ENCODE peak calls at places on chromosome 19, in eight cellular contexts. K, L, T, E, Y, J, B and C are unnamed samples. For H3K9me3, the result is how much of the 10 kb centered on the place peaks cover.

GRCh38 chr19:51794865-51795490 is at the start of gene FPR3:
- DNase-seq in J (no peak), E (no peak), T (no peak), K (no peak), B (no peak), Y (no peak), L (no peak), C (no peak)

GRCh38 chr19:23305555-23305954 is 55.4 kb upstream of the ZNF724 start:
- DNase-seq in E (no peak), Y (no peak), J (no peak), L (no peak), T (no peak), K (no peak), B (no peak), C (no peak)

GRCh38 chr19:28074773-28075172 is 1138.2 kb downstream of the UQCRFS1 start:
- DNase-seq in J (no peak), Y (no peak), B (no peak), E (no peak), K (no peak), T (no peak), L (no peak), C (no peak)

GRCh38 chr19:36838784-36839324 is 667 bp upstream of the ZNF790 start:
- DNase-seq in T (no peak), E (no peak), L (no peak), B (no peak), J (no peak), K (no peak), Y (no peak), C (no peak)

GRCh38 chr19:44748426-44749254 is at the start of gene BCL3:
- DNase-seq in L (peak), B (no peak), E (peak), Y (no peak), T (no peak), K (peak), J (peak), C (no peak)

GRCh38 chr19:51688665-51689571 is 4.2 kb upstream of the SPACA6 start:
- DNase-seq in E (peak), Y (peak), B (no peak), K (peak), L (peak), T (peak), J (peak), C (no peak)

GRCh38 chr19:50255115-50255514 is 51.7 kb downstream of the MYH14 start:
- DNase-seq in Y (no peak), K (no peak), T (no peak), J (no peak), B (no peak), L (no peak), E (no peak), C (no peak)

GRCh38 chr19:7545904-7546303 is 10.4 kb downstream of the PNPLA6 start:
- DNase-seq in E (no peak), L (no peak), T (no peak), Y (no peak), K (no peak), B (no peak), J (no peak), C (no peak)

GRCh38 chr19:579111-579841 is 6.9 kb downstream of the BSG start:
- DNase-seq in B (no peak), K (no peak), E (no peak), Y (no peak), T (no peak), J (no peak), L (no peak), C (no peak)

GRCh38 chr19:579842-580155 is 7.4 kb downstream of the BSG start:
- DNase-seq in B (no peak), Y (no peak), T (no peak), L (no peak), K (no peak), E (no peak), J (no peak), C (no peak)

GRCh38 chr19:576768-577438 is 4.5 kb downstream of the BSG start:
- DNase-seq in J (no peak), B (no peak), Y (no peak), K (no peak), T (no peak), E (no peak), L (no peak), C (no peak)

GRCh38 chr19:575527-576506 is 3.4 kb downstream of the BSG start:
- DNase-seq in L (peak), T (no peak), E (peak), Y (no peak), J (no peak), B (no peak), K (no peak), C (no peak)

GRCh38 chr19:577439-578392 is 5.3 kb downstream of the BSG start:
- DNase-seq in J (no peak), T (no peak), K (no peak), E (no peak), L (no peak), Y (no peak), B (no peak), C (no peak)
- H3K27ac ChIP-seq in J (peak), T (no peak), K (no peak), E (peak), L (no peak), Y (peak), B (no peak), C (no peak)

DNA sequence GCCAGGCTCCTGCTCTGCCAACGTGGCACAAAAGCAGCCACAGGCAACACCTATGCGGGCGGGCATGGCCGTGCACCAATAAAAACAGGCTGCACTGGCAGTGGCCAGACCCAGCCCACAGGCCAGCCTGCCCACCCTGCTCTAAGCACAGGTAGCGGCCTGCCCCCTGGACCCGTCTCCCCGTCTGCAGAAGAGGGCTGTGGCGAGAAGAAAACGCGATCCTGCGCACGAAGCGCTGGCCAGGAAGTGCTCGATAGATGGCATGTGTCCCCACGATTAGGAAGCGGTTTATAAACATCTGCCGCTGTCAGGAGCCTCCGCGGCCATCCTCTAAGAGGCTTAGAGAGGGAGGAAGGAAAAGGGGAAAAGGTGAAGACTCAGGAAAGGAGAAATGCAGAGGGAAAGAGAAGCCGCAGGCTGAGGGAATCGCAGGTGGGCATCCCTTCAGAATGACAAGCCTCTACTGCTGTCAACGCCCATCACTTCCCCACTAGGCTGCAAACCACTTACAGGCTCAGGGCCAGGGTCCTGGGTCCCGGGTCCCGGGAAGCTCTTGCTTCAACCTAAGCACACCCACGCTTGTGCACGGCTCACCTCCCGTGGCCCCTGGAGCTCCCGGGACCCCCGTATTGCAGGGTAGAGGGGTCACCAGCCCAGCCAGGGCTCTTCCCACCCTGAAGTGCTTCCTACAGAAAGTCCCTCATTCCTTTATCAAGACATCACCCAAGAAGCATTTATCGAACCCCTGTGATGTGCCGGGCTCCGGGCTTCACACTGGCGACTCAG is 10.5 kb downstream of the MLLT1 start:
- DNase-seq in K (no peak), E (no peak), B (no peak), Y (no peak), L (no peak), T (no peak), J (no peak), C (no peak)
- TF ChIP-seq CTCF in K (no peak), E (no peak), B (no peak), Y (no peak), L (no peak), T (no peak), J (no peak), C (no peak)

GRCh38 chr19:40441719-40442253 is 2.3 kb downstream of the SERTAD3 start:
- DNase-seq in B (no peak), J (no peak), K (no peak), T (no peak), E (no peak), L (no peak), Y (no peak), C (no peak)
- H3K9me3 ChIP-seq in B (under half), J (under half), K (under half), T (under half), E (under half), L (under half), Y (under half), C (under half)

GRCh38 chr19:15379996-15380647 is 535 bp upstream of the AKAP8 start:
- DNase-seq in J (no peak), E (peak), L (peak), K (peak), Y (peak), B (no peak), T (no peak), C (no peak)
- H3K27ac ChIP-seq in J (peak), E (peak), L (peak), K (peak), Y (peak), B (peak), T (peak), C (peak)

GRCh38 chr19:11286312-11286974 is 9.5 kb upstream of the TSPAN16 start:
- DNase-seq in L (no peak), Y (no peak), J (no peak), B (no peak), T (no peak), E (peak), K (no peak), C (no peak)
- TF ChIP-seq CTCF in L (no peak), Y (no peak), J (no peak), B (no peak), T (peak), E (peak), K (no peak), C (no peak)

DNA sequence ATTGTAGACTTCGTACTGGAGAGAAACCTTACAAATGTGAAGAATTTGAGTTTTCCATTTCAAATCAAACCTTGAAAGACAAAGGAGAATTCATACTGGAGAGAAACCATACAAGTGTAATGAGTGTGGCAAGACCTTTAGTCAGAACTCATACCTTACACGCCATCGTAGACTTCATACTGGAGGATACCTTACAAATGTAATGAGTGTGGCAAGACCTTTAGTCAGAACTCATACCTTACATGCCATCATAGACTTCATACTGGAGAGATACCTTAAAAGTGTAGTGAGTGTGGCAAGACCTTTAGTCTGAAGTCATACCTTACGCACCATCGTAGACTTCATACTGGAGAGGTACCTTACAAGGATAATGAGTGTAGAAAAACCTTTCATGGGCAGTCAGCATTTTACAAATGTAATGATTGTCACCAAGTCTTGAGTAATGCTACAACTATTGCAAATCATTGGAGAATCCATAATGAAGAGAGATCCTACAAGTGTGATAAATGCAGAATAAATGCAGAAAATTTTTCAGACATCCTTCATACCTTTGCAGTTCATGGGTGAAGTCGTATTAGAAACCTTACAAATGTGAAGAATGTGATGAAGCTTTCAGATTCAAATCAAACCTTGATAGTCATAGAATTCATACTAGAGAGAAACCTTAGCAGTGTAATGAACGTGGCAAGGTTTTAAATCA is 14.7 kb downstream of the ZNF765 start:
- DNase-seq in T (no peak), L (no peak), B (no peak), K (no peak), E (no peak), J (no peak), Y (no peak), C (no peak)
- H3K9me3 ChIP-seq in T (half or more), L (half or more), B (under half), K (under half), E (under half), J (under half), Y (under half), C (half or more)

GRCh38 chr19:3810708-3811355 is 24.7 kb upstream of the MATK start:
- DNase-seq in E (no peak), L (no peak), K (no peak), T (no peak), Y (no peak), J (no peak), B (no peak), C (no peak)
- H3K27ac ChIP-seq in E (no peak), L (no peak), K (no peak), T (no peak), Y (no peak), J (no peak), B (no peak), C (no peak)

GRCh38 chr19:31449379-31449778 is 100.1 kb upstream of the TSHZ3 start:
- DNase-seq in E (no peak), B (no peak), J (no peak), T (no peak), L (no peak), Y (no peak), K (no peak), C (no peak)

GRCh38 chr19:31444931-31445330 is 95.7 kb upstream of the TSHZ3 start:
- DNase-seq in J (no peak), Y (no peak), T (no peak), K (no peak), B (no peak), L (no peak), E (peak), C (no peak)

GRCh38 chr19:31445406-31445805 is 96.2 kb upstream of the TSHZ3 start:
- DNase-seq in J (no peak), B (no peak), T (no peak), K (no peak), Y (no peak), L (no peak), E (no peak), C (no peak)

GRCh38 chr19:31450696-31451095 is 101.5 kb upstream of the TSHZ3 start:
- DNase-seq in B (no peak), T (no peak), L (no peak), J (no peak), Y (no peak), E (no peak), K (no peak), C (no peak)

GRCh38 chr19:31448221-31448657 is 99.0 kb upstream of the TSHZ3 start:
- DNase-seq in Y (no peak), B (no peak), E (peak), K (peak), T (no peak), J (no peak), L (peak), C (no peak)
- TF ChIP-seq CTCF in Y (no peak), B (no peak), E (no peak), K (no peak), T (no peak), J (no peak), L (no peak), C (no peak)

DNA sequence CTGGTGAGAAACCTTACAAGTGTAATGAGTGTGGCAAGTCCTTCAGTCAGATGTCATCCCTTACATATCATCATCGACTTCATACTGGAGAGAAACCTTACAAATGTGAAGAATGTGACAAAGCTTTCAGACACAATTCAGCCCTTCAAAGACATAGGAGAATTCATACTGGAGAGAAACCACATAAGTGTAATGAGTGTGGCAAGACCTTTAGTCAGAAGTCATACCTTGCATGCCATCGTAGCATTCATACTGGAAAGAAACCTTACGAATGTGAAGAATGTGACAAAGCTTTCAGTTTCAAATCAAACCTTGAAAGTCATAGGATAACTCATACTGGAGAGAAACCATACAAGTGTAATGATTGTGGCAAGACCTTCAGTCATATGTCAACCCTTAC is 13.6 kb upstream of the ZNF765 start:
- DNase-seq in T (no peak), K (no peak), L (no peak), Y (no peak), J (no peak), E (no peak), B (no peak), C (no peak)
- H3K9me3 ChIP-seq in T (half or more), K (under half), L (half or more), Y (under half), J (under half), E (under half), B (under half), C (half or more)

GRCh38 chr19:20078696-20079095 is 896 bp downstream of the ZNF90 start:
- DNase-seq in K (peak), T (no peak), E (peak), B (no peak), L (peak), Y (no peak), J (peak), C (no peak)

GRCh38 chr19:20072936-20073335 is 4.9 kb upstream of the ZNF90 start:
- DNase-seq in B (no peak), Y (no peak), L (no peak), E (no peak), T (no peak), K (no peak), J (no peak), C (no peak)

GRCh38 chr19:20079487-20079886 is 1.7 kb downstream of the ZNF90 start:
- DNase-seq in K (no peak), T (no peak), B (no peak), J (peak), L (no peak), Y (no peak), E (peak), C (no peak)

DNA sequence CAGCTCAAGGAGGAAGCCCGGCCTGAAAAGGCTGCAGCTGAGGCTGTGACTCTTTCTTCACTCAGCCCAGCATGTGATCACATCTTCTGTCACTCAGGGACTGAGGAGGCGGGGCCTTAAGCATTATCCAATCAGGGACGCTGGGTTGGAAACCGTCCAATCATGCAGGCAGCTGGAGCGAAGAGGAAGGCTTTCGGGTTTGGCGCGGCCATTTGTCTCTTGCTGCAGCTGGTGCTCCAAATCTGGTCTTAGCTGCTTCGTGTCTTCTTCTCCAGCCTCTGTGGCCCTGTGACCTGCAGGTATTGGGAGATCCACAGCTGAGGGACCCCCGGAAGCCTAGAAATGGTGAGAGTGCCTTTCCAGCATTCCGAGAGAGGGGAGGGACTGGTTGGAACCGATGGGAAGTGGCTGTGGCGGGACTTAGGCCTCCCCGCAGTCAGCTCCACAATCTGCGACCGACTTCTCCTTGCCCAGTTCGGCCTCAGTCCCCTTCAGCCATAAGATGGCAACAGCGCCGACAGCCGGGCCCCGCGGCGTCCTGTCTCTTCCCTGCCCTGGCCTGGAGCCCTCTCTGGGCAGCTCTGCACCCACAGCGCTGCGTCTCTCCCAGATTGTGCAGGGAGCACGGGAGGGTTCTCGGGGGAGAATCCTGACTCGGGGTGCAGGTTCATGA is at the start of gene ZNF90:
- DNase-seq in E (peak), B (no peak), K (peak), Y (no peak), J (peak), L (peak), T (peak), C (peak)
- H3K27ac ChIP-seq in E (peak), B (peak), K (peak), Y (no peak), J (peak), L (no peak), T (peak), C (peak)